ENCODE peak calls at places on chromosomes 3 and 15, in nine cellular contexts. One of them, this sample, is unnamed.

GRCh38 chr15:90942354-90943120 is 7.5 kb downstream of the UNC45A start:
- DNase-seq in PC-9: no peak
- DNase-seq in GM13976: no peak
- DNase-seq in T-cell: no peak
- DNase-seq in MV-4-11: no peak
- DNase-seq in stomach: no peak
- DNase-seq in Right ventricle myocardium superior: no peak
- DNase-seq in astrocyte of the spinal cord: no peak
- DNase-seq in putamen: no peak
- DNase-seq in this sample: no peak

GRCh38 chr15:89490550-89491315 is 5.7 kb downstream of the RHCG start:
- DNase-seq in PC-9: no peak
- DNase-seq in putamen: no peak
- DNase-seq in T-cell: no peak
- DNase-seq in stomach: no peak
- DNase-seq in Right ventricle myocardium superior: no peak
- DNase-seq in GM13976: no peak
- DNase-seq in astrocyte of the spinal cord: no peak
- DNase-seq in MV-4-11: no peak
- DNase-seq in this sample: no peak

GRCh38 chr15:71802770-71803169 is 7.6 kb upstream of the NR2E3 start:
- DNase-seq in Right ventricle myocardium superior: no peak
- DNase-seq in GM13976: peak; percentile 75
- DNase-seq in PC-9: no peak
- DNase-seq in stomach: no peak
- DNase-seq in MV-4-11: no peak
- DNase-seq in astrocyte of the spinal cord: no peak
- DNase-seq in putamen: no peak
- DNase-seq in T-cell: no peak
- DNase-seq in this sample: no peak

GRCh38 chr3:139534444-139534812 is 5.1 kb downstream of the RBP1 start:
- DNase-seq in putamen: no peak
- DNase-seq in Right ventricle myocardium superior: no peak
- DNase-seq in T-cell: no peak
- DNase-seq in MV-4-11: no peak
- DNase-seq in PC-9: peak; percentile 70
- DNase-seq in astrocyte of the spinal cord: peak; percentile 98
- DNase-seq in stomach: peak; percentile 37
- DNase-seq in GM13976: no peak
- DNase-seq in this sample: peak; percentile 27

GRCh38 chr15:44812029-44812517 is 75.7 kb downstream of the TRIM69 start:
- DNase-seq in astrocyte of the spinal cord: no peak
- DNase-seq in GM13976: no peak
- DNase-seq in putamen: no peak
- DNase-seq in PC-9: no peak
- DNase-seq in T-cell: no peak
- DNase-seq in Right ventricle myocardium superior: no peak
- DNase-seq in stomach: peak; percentile 76
- DNase-seq in MV-4-11: no peak
- DNase-seq in this sample: no peak

GRCh38 chr15:39583586-39584265 is 2.8 kb downstream of the THBS1 start:
- DNase-seq in T-cell: no peak
- DNase-seq in MV-4-11: no peak
- DNase-seq in GM13976: peak; percentile 49
- DNase-seq in stomach: no peak
- DNase-seq in PC-9: no peak
- DNase-seq in astrocyte of the spinal cord: peak; percentile 34
- DNase-seq in Right ventricle myocardium superior: no peak
- DNase-seq in putamen: no peak
- DNase-seq in this sample: no peak

GRCh38 chr15:76840830-76841460 is 64.2 kb downstream of the SCAPER start:
- DNase-seq in stomach: no peak
- DNase-seq in T-cell: no peak
- DNase-seq in putamen: no peak
- DNase-seq in PC-9: no peak
- DNase-seq in astrocyte of the spinal cord: peak; percentile 58
- DNase-seq in Right ventricle myocardium superior: no peak
- DNase-seq in GM13976: no peak
- DNase-seq in MV-4-11: peak; percentile 21
- DNase-seq in this sample: peak; percentile 51

GRCh38 chr15:89017370-89018066 is 70.7 kb upstream of the ABHD2 start:
- DNase-seq in Right ventricle myocardium superior: peak; percentile 84
- DNase-seq in MV-4-11: peak; percentile 36
- DNase-seq in GM13976: peak; percentile 77
- DNase-seq in stomach: peak; percentile 77
- DNase-seq in PC-9: peak; percentile 79
- DNase-seq in putamen: peak; percentile 36
- DNase-seq in T-cell: peak; percentile 85
- DNase-seq in astrocyte of the spinal cord: peak; percentile 70
- DNase-seq in this sample: peak; percentile 86

GRCh38 chr15:90838066-90838465 is 30.3 kb upstream of the FURIN start:
- DNase-seq in Right ventricle myocardium superior: no peak
- DNase-seq in astrocyte of the spinal cord: no peak
- DNase-seq in PC-9: no peak
- DNase-seq in GM13976: no peak
- DNase-seq in putamen: peak; percentile 47
- DNase-seq in MV-4-11: no peak
- DNase-seq in T-cell: peak; percentile 87
- DNase-seq in stomach: no peak
- DNase-seq in this sample: no peak

GRCh38 chr3:107206141-107206540 is 171.1 kb upstream of the CCDC54 start:
- DNase-seq in Right ventricle myocardium superior: no peak
- DNase-seq in MV-4-11: peak; percentile 4
- DNase-seq in stomach: no peak
- DNase-seq in PC-9: peak; percentile 26
- DNase-seq in putamen: peak; percentile 75
- DNase-seq in T-cell: no peak
- DNase-seq in astrocyte of the spinal cord: peak; percentile 72
- DNase-seq in GM13976: peak; percentile 12
- DNase-seq in this sample: peak; percentile 70

GRCh38 chr3:123444744-123445143 is 4.1 kb downstream of the ADCY5 start:
- DNase-seq in Right ventricle myocardium superior: no peak
- DNase-seq in putamen: no peak
- DNase-seq in MV-4-11: no peak
- DNase-seq in T-cell: no peak
- DNase-seq in GM13976: no peak
- DNase-seq in stomach: no peak
- DNase-seq in astrocyte of the spinal cord: no peak
- DNase-seq in PC-9: no peak
- DNase-seq in this sample: no peak

GRCh38 chr3:16132926-16133325 is 41.6 kb upstream of the GALNT15 start:
- DNase-seq in putamen: no peak
- DNase-seq in PC-9: no peak
- DNase-seq in Right ventricle myocardium superior: no peak
- DNase-seq in stomach: no peak
- DNase-seq in GM13976: no peak
- DNase-seq in T-cell: no peak
- DNase-seq in MV-4-11: no peak
- DNase-seq in astrocyte of the spinal cord: no peak
- DNase-seq in this sample: no peak

GRCh38 chr3:11085078-11085840 is 69.0 kb upstream of the HRH1 start:
- DNase-seq in putamen: no peak
- DNase-seq in GM13976: no peak
- DNase-seq in astrocyte of the spinal cord: no peak
- DNase-seq in T-cell: no peak
- DNase-seq in Right ventricle myocardium superior: no peak
- DNase-seq in PC-9: no peak
- DNase-seq in stomach: no peak
- DNase-seq in MV-4-11: peak; percentile 51
- DNase-seq in this sample: no peak

GRCh38 chr3:179071161-179071568 is 444 bp downstream of the ZMAT3 start:
- DNase-seq in stomach: no peak
- DNase-seq in T-cell: peak; percentile 59
- DNase-seq in putamen: no peak
- DNase-seq in PC-9: no peak
- DNase-seq in astrocyte of the spinal cord: peak; percentile 42
- DNase-seq in Right ventricle myocardium superior: no peak
- DNase-seq in GM13976: peak; percentile 60
- DNase-seq in MV-4-11: no peak
- DNase-seq in this sample: peak; percentile 50

GRCh38 chr3:141273700-141274410 is 42.2 kb downstream of the PXYLP1 start:
- DNase-seq in T-cell: no peak
- DNase-seq in MV-4-11: no peak
- DNase-seq in GM13976: no peak
- DNase-seq in Right ventricle myocardium superior: no peak
- DNase-seq in PC-9: no peak
- DNase-seq in putamen: no peak
- DNase-seq in astrocyte of the spinal cord: no peak
- DNase-seq in stomach: no peak
- DNase-seq in this sample: no peak

GRCh38 chr3:194133661-194134230 is 2.2 kb upstream of the HES1 start:
- DNase-seq in PC-9: peak; percentile 63
- DNase-seq in stomach: peak; percentile 61
- DNase-seq in MV-4-11: peak; percentile 35
- DNase-seq in GM13976: no peak
- DNase-seq in putamen: no peak
- DNase-seq in astrocyte of the spinal cord: peak; percentile 76
- DNase-seq in T-cell: no peak
- DNase-seq in Right ventricle myocardium superior: no peak
- DNase-seq in this sample: peak; percentile 49

GRCh38 chr3:161221881-161222600 is 930 bp downstream of the NMD3 start:
- DNase-seq in PC-9: no peak
- DNase-seq in Right ventricle myocardium superior: peak; percentile 42
- DNase-seq in T-cell: no peak
- DNase-seq in GM13976: no peak
- DNase-seq in putamen: no peak
- DNase-seq in MV-4-11: peak; percentile 30
- DNase-seq in astrocyte of the spinal cord: peak; percentile 50
- DNase-seq in stomach: no peak
- DNase-seq in this sample: peak; percentile 27

GRCh38 chr15:69736161-69736560 is 283.5 kb downstream of the RPLP1 start:
- DNase-seq in MV-4-11: no peak
- DNase-seq in GM13976: no peak
- DNase-seq in T-cell: no peak
- DNase-seq in putamen: no peak
- DNase-seq in stomach: no peak
- DNase-seq in astrocyte of the spinal cord: no peak
- DNase-seq in Right ventricle myocardium superior: no peak
- DNase-seq in PC-9: no peak
- DNase-seq in this sample: no peak

GRCh38 chr15:74768771-74769342 is 13.0 kb upstream of the CSK start:
- DNase-seq in T-cell: peak; percentile 52
- DNase-seq in MV-4-11: peak; percentile 37
- DNase-seq in stomach: peak; percentile 75
- DNase-seq in Right ventricle myocardium superior: peak; percentile 69
- DNase-seq in PC-9: peak; percentile 52
- DNase-seq in putamen: no peak
- DNase-seq in GM13976: peak; percentile 82
- DNase-seq in astrocyte of the spinal cord: peak; percentile 33
- DNase-seq in this sample: peak; percentile 74

GRCh38 chr3:134392336-134392983 is 18.2 kb upstream of the AMOTL2 start:
- DNase-seq in putamen: no peak
- DNase-seq in T-cell: no peak
- DNase-seq in PC-9: no peak
- DNase-seq in GM13976: no peak
- DNase-seq in Right ventricle myocardium superior: no peak
- DNase-seq in MV-4-11: no peak
- DNase-seq in stomach: no peak
- DNase-seq in astrocyte of the spinal cord: no peak
- DNase-seq in this sample: peak; percentile 29

GRCh38 chr3:120469440-120470415 is 18.9 kb upstream of the FSTL1 start:
- DNase-seq in GM13976: no peak
- DNase-seq in Right ventricle myocardium superior: peak; percentile 49
- DNase-seq in astrocyte of the spinal cord: peak; percentile 36
- DNase-seq in PC-9: peak; percentile 80
- DNase-seq in putamen: no peak
- DNase-seq in MV-4-11: no peak
- DNase-seq in T-cell: no peak
- DNase-seq in stomach: no peak
- DNase-seq in this sample: peak; percentile 68

GRCh38 chr15:45199136-45199810 is 11.5 kb upstream of the SHF start:
- DNase-seq in GM13976: no peak
- DNase-seq in stomach: no peak
- DNase-seq in T-cell: peak; percentile 31
- DNase-seq in astrocyte of the spinal cord: peak; percentile 41
- DNase-seq in Right ventricle myocardium superior: no peak
- DNase-seq in PC-9: peak; percentile 19
- DNase-seq in putamen: peak; percentile 50
- DNase-seq in MV-4-11: no peak
- DNase-seq in this sample: peak; percentile 70

GRCh38 chr15:65917936-65918335 is 48.6 kb downstream of the RAB11A start:
- DNase-seq in astrocyte of the spinal cord: no peak
- DNase-seq in MV-4-11: no peak
- DNase-seq in GM13976: no peak
- DNase-seq in PC-9: no peak
- DNase-seq in putamen: no peak
- DNase-seq in Right ventricle myocardium superior: no peak
- DNase-seq in stomach: no peak
- DNase-seq in T-cell: no peak
- DNase-seq in this sample: no peak

GRCh38 chr15:64841258-64842098 is at the start of gene PLEKHO2:
- DNase-seq in stomach: peak; percentile 93
- DNase-seq in T-cell: peak; percentile 83
- DNase-seq in PC-9: peak; percentile 92
- DNase-seq in astrocyte of the spinal cord: peak; percentile 97
- DNase-seq in GM13976: peak; percentile 97
- DNase-seq in putamen: peak; percentile 94
- DNase-seq in Right ventricle myocardium superior: peak; percentile 98
- DNase-seq in MV-4-11: peak; percentile 91
- DNase-seq in this sample: peak; percentile 97

GRCh38 chr15:57751177-57751800 is 44.8 kb downstream of the POLR2M start:
- DNase-seq in MV-4-11: no peak
- DNase-seq in stomach: no peak
- DNase-seq in putamen: peak; percentile 64
- DNase-seq in GM13976: peak; percentile 45
- DNase-seq in Right ventricle myocardium superior: no peak
- DNase-seq in PC-9: no peak
- DNase-seq in astrocyte of the spinal cord: peak; percentile 56
- DNase-seq in T-cell: no peak
- DNase-seq in this sample: peak; percentile 37

GRCh38 chr3:26406636-26407035 is 215.9 kb upstream of the LRRC3B start:
- DNase-seq in stomach: no peak
- DNase-seq in Right ventricle myocardium superior: no peak
- DNase-seq in PC-9: no peak
- DNase-seq in GM13976: no peak
- DNase-seq in MV-4-11: no peak
- DNase-seq in astrocyte of the spinal cord: no peak
- DNase-seq in putamen: no peak
- DNase-seq in T-cell: no peak
- DNase-seq in this sample: no peak

GRCh38 chr3:150521458-150521857 is 24.8 kb downstream of the SERP1 start:
- DNase-seq in stomach: no peak
- DNase-seq in T-cell: no peak
- DNase-seq in PC-9: no peak
- DNase-seq in astrocyte of the spinal cord: no peak
- DNase-seq in Right ventricle myocardium superior: no peak
- DNase-seq in putamen: no peak
- DNase-seq in GM13976: no peak
- DNase-seq in MV-4-11: peak; percentile 38
- DNase-seq in this sample: peak; percentile 43

GRCh38 chr3:182618981-182619591 is 174.2 kb upstream of the ATP11B start:
- DNase-seq in astrocyte of the spinal cord: peak; percentile 72
- DNase-seq in GM13976: no peak
- DNase-seq in putamen: no peak
- DNase-seq in stomach: no peak
- DNase-seq in Right ventricle myocardium superior: no peak
- DNase-seq in MV-4-11: no peak
- DNase-seq in T-cell: no peak
- DNase-seq in PC-9: peak; percentile 69
- DNase-seq in this sample: no peak

GRCh38 chr3:126475411-126476114 is at the start of gene ZXDC:
- DNase-seq in putamen: peak; percentile 93
- DNase-seq in stomach: peak; percentile 97
- DNase-seq in MV-4-11: peak; percentile 89
- DNase-seq in Right ventricle myocardium superior: peak; percentile 98
- DNase-seq in astrocyte of the spinal cord: peak; percentile 91
- DNase-seq in PC-9: peak; percentile 97
- DNase-seq in GM13976: peak; percentile 100
- DNase-seq in T-cell: peak; percentile 86
- DNase-seq in this sample: peak; percentile 94

GRCh38 chr3:154251610-154252009 is 72.7 kb downstream of the DHX36 start:
- DNase-seq in stomach: no peak
- DNase-seq in PC-9: no peak
- DNase-seq in putamen: no peak
- DNase-seq in T-cell: no peak
- DNase-seq in Right ventricle myocardium superior: no peak
- DNase-seq in astrocyte of the spinal cord: no peak
- DNase-seq in GM13976: no peak
- DNase-seq in MV-4-11: no peak
- DNase-seq in this sample: no peak

GRCh38 chr3:109081746-109082510 is 36.0 kb downstream of the MORC1 start:
- DNase-seq in MV-4-11: no peak
- DNase-seq in Right ventricle myocardium superior: no peak
- DNase-seq in T-cell: no peak
- DNase-seq in PC-9: peak; percentile 41
- DNase-seq in putamen: no peak
- DNase-seq in GM13976: peak; percentile 41
- DNase-seq in stomach: peak; percentile 30
- DNase-seq in astrocyte of the spinal cord: peak; percentile 52
- DNase-seq in this sample: peak; percentile 68